ENCODE peak calls at places on chromosome 18, in nine cellular contexts. P, W, G, H, Q, Z, N, I and X are unnamed samples.

GRCh38 chr18:47986724-47987455 is 56.4 kb upstream of the SMAD2 start:
- DNase-seq in P (peak), W (no peak), G (no peak), H (no peak), Q (no peak), Z (no peak), N (no peak), I (no peak), X (no peak)

GRCh38 chr18:49238433-49239042 is 221.9 kb downstream of the DYM start:
- DNase-seq in P (peak), W (peak), G (peak), H (no peak), Q (peak), Z (no peak), N (peak), I (peak), X (peak)

GRCh38 chr18:23037646-23038045 is 97.6 kb upstream of the CABLES1 start:
- DNase-seq in P (no peak), W (no peak), G (no peak), H (no peak), Q (no peak), Z (no peak), N (no peak), I (no peak), X (no peak)

GRCh38 chr18:62264984-62265383 is 60.1 kb upstream of the TNFRSF11A start:
- DNase-seq in P (no peak), W (no peak), G (no peak), H (no peak), Q (no peak), Z (no peak), N (no peak), I (no peak), X (no peak)

GRCh38 chr18:31634331-31634713 is 42.6 kb downstream of the TTR start:
- DNase-seq in P (no peak), W (no peak), G (no peak), H (no peak), Q (no peak), Z (no peak), N (no peak), I (peak), X (no peak)

GRCh38 chr18:78595453-78595852 is 384.2 kb upstream of the SALL3 start:
- DNase-seq in P (no peak), W (no peak), G (no peak), H (no peak), Q (no peak), Z (peak), N (no peak), I (no peak), X (no peak)

GRCh38 chr18:26655010-26655613 is 106.8 kb upstream of the KCTD1 start:
- DNase-seq in P (no peak), W (peak), G (no peak), H (no peak), Q (peak), Z (no peak), N (peak), I (no peak), X (no peak)

GRCh38 chr18:35934891-35935290 is 37.6 kb upstream of the RMP24 start:
- DNase-seq in P (no peak), W (no peak), G (no peak), H (no peak), Q (no peak), Z (no peak), N (no peak), I (no peak), X (no peak)

GRCh38 chr18:28080876-28081300 is 96.0 kb downstream of the CDH2 start:
- DNase-seq in P (no peak), W (no peak), G (no peak), H (no peak), Q (no peak), Z (no peak), N (no peak), I (no peak), X (no peak)

GRCh38 chr18:59354731-59355130 is 4.3 kb downstream of the LMAN1 start:
- DNase-seq in P (no peak), W (no peak), G (no peak), H (no peak), Q (peak), Z (no peak), N (no peak), I (no peak), X (no peak)

GRCh38 chr18:31512203-31512764 is 14.3 kb downstream of the DSG2 start:
- DNase-seq in P (peak), W (peak), G (peak), H (no peak), Q (peak), Z (no peak), N (peak), I (no peak), X (no peak)

GRCh38 chr18:38453880-38454279 is 888.3 kb upstream of the CELF4 start:
- DNase-seq in P (no peak), W (no peak), G (no peak), H (no peak), Q (no peak), Z (no peak), N (no peak), I (no peak), X (no peak)

GRCh38 chr18:76395609-76396008 is 99.4 kb downstream of the ZNF516 start:
- DNase-seq in P (no peak), W (no peak), G (no peak), H (peak), Q (no peak), Z (no peak), N (no peak), I (no peak), X (no peak)

GRCh38 chr18:50268022-50268747 is 1.9 kb upstream of the CFAP53 start:
- DNase-seq in P (no peak), W (no peak), G (peak), H (no peak), Q (peak), Z (peak), N (peak), I (peak), X (no peak)

GRCh38 chr18:3704556-3705162 is 254.7 kb downstream of the TGIF1 start:
- DNase-seq in P (no peak), W (no peak), G (no peak), H (no peak), Q (no peak), Z (no peak), N (no peak), I (no peak), X (no peak)

GRCh38 chr18:8699948-8700347 is 5.4 kb upstream of the MTCL1 start:
- DNase-seq in P (no peak), W (no peak), G (no peak), H (no peak), Q (peak), Z (no peak), N (no peak), I (no peak), X (no peak)

GRCh38 chr18:26553943-26554342 is 5.6 kb upstream of the KCTD1 start:
- DNase-seq in P (no peak), W (no peak), G (no peak), H (no peak), Q (no peak), Z (no peak), N (no peak), I (no peak), X (no peak)

GRCh38 chr18:49859006-49859359 is 45.6 kb upstream of the ACAA2 start:
- DNase-seq in P (no peak), W (no peak), G (no peak), H (no peak), Q (no peak), Z (no peak), N (no peak), I (peak), X (no peak)

GRCh38 chr18:24917767-24918166 is 434.2 kb downstream of the ZNF521 start:
- DNase-seq in P (no peak), W (no peak), G (no peak), H (no peak), Q (no peak), Z (no peak), N (no peak), I (no peak), X (no peak)

GRCh38 chr18:13291299-13291698 is 72.7 kb downstream of the LDLRAD4 start:
- DNase-seq in P (no peak), W (no peak), G (no peak), H (no peak), Q (no peak), Z (no peak), N (no peak), I (no peak), X (no peak)

GRCh38 chr18:55407191-55407590 is 180.8 kb downstream of the TCF4 start:
- DNase-seq in P (no peak), W (no peak), G (no peak), H (no peak), Q (no peak), Z (no peak), N (peak), I (no peak), X (no peak)

GRCh38 chr18:35982404-35983114 is 10.1 kb downstream of the RMP24 start:
- DNase-seq in P (no peak), W (no peak), G (no peak), H (no peak), Q (peak), Z (no peak), N (peak), I (no peak), X (peak)

GRCh38 chr18:9417081-9417841 is 58.1 kb upstream of the RALBP1 start:
- DNase-seq in P (no peak), W (peak), G (no peak), H (no peak), Q (peak), Z (no peak), N (peak), I (no peak), X (no peak)

GRCh38 chr18:26190506-26190905 is 35.7 kb upstream of the TAF4B start:
- DNase-seq in P (no peak), W (no peak), G (no peak), H (no peak), Q (no peak), Z (no peak), N (no peak), I (peak), X (no peak)

DNA sequence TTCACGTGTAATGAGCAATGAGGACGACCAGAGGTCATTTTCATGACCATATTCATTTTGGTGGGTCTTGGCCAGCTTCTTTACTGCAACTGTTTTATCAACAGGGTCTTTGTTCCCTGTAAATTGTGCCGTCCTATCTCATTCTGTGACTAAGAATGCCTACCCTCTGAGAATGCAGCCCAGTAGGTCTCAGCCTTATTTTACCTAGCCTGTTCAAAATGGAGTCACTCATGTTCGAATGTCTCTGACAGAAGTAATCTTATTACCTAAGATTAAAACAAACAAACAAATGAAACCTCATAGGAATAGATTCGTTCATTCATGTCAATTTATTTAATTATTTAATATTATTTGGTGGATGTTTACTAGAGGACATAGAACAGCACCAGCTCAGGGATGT is 714.8 kb downstream of the ADCYAP1 start:
- DNase-seq in P (no peak), W (no peak), G (no peak), H (no peak), Q (no peak), Z (no peak), N (no peak), I (no peak), X (no peak)
- TF ChIP-seq CTCF in P (no peak), W (no peak), G (no peak), H (no peak), Q (no peak), Z (no peak), N (no peak), I (no peak), X (no peak)

DNA sequence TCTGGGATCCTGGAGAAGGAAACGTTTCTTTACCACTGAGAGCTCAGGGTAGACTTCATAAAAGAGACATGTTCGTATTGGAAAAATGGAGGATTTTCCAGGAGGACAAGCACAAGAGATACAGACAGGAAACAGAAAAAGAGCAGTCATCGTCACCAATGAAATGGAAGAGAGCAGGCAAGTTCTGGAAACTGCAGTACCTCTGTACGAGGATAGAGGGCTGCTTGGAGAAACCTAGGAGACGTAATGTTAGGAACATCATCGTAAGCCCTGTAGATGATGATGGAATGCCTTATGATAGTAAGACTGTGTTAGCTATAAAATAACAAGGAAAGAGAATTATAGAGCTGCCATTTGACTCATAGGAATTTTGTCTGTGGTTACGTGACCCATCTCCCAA is 121.1 kb upstream of the KLHL14 start:
- DNase-seq in P (peak), W (peak), G (no peak), H (no peak), Q (peak), Z (no peak), N (no peak), I (no peak), X (no peak)
- TF ChIP-seq CTCF in P (peak), W (peak), G (peak), H (peak), Q (peak), Z (peak), N (peak), I (no peak), X (no peak)

GRCh38 chr18:34224423-34225217 is at the start of gene NOL4:
- DNase-seq in P (peak), W (peak), G (peak), H (peak), Q (peak), Z (peak), N (no peak), I (peak), X (no peak)
- TF ChIP-seq CTCF in P (peak), W (peak), G (peak), H (peak), Q (no peak), Z (peak), N (peak), I (peak), X (no peak)

DNA sequence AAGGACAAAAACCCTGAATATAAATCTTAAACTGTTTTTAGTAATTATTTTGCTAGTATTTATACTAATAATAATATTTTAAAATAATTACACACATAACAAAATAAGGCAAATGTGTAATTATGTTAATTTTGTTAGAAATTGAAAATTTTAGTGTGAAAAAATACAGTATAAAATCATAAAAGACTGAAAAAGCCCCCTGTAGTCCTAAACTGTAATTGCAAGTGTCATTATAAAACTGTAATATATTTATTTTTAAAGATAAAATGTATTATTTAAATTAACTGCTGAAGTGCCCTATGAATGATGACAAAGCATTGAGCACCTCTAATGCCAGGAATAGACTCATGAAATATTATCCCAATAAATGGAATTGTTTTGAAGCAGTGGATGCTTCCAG is 1117.7 kb downstream of the CBLN2 start:
- DNase-seq in P (no peak), W (no peak), G (no peak), H (no peak), Q (no peak), Z (no peak), N (no peak), I (no peak), X (no peak)
- TF ChIP-seq CTCF in P (no peak), W (no peak), G (no peak), H (peak), Q (no peak), Z (peak), N (peak), I (no peak), X (peak)

DNA sequence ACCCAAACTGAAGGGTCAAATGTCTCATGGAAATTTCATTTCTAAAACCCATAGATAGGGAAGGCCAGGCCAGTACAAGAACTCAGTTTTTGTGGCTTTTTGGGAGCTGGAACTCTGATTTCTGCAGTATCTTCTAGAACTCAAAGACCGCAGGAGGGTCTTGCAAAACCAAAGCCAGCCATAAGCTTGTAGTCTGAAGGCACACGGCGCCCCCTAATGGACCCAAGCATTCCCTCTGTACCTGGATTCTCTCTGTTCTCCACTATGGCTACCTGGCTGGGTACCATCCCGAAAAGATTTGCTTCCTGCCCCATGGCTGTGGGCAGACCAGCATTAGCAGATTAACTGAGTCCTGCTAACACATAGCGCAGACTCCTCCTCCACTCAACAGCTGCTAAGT is 229.0 kb upstream of the SLC14A2 start:
- DNase-seq in P (peak), W (peak), G (peak), H (no peak), Q (peak), Z (peak), N (peak), I (peak), X (no peak)
- TF ChIP-seq CTCF in P (peak), W (peak), G (peak), H (peak), Q (peak), Z (peak), N (peak), I (peak), X (peak)

GRCh38 chr18:37422116-37422515 is 143.5 kb downstream of the CELF4 start:
- DNase-seq in P (no peak), W (no peak), G (no peak), H (no peak), Q (no peak), Z (no peak), N (no peak), I (no peak), X (no peak)

GRCh38 chr18:37425182-37425581 is 140.4 kb downstream of the CELF4 start:
- DNase-seq in P (no peak), W (no peak), G (no peak), H (no peak), Q (no peak), Z (no peak), N (no peak), I (no peak), X (no peak)

GRCh38 chr18:37426536-37427080 is 139.0 kb downstream of the CELF4 start:
- DNase-seq in P (no peak), W (no peak), G (no peak), H (no peak), Q (no peak), Z (no peak), N (no peak), I (no peak), X (no peak)

GRCh38 chr18:37421349-37422080 is 144.1 kb downstream of the CELF4 start:
- DNase-seq in P (no peak), W (no peak), G (no peak), H (no peak), Q (no peak), Z (no peak), N (no peak), I (no peak), X (peak)

GRCh38 chr18:37424507-37424906 is 141.1 kb downstream of the CELF4 start:
- DNase-seq in P (no peak), W (no peak), G (no peak), H (no peak), Q (no peak), Z (no peak), N (no peak), I (no peak), X (no peak)
- TF ChIP-seq CTCF in P (no peak), W (no peak), G (no peak), H (no peak), Q (no peak), Z (no peak), N (no peak), I (no peak), X (no peak)